ENCODE peak calls at places on chromosomes 3 and 15, in ten cellular contexts. One of them, this sample, is unnamed.

GRCh38 chr15:47432831-47433230 is 284.5 kb upstream of the SEMA6D start:
- DNase-seq in non-pigmented ciliary epithelial cell: no peak
- DNase-seq in AG04450: no peak
- DNase-seq in amygdala: no peak
- DNase-seq in right cardiac atrium: no peak
- DNase-seq in kidney glomerular epithelial cell: no peak
- DNase-seq in EL: peak
- DNase-seq in NCI-H774: no peak
- DNase-seq in K562: no peak
- DNase-seq in H9: no peak
- DNase-seq in this sample: no peak

GRCh38 chr15:48547305-48547704 is 98.2 kb downstream of the FBN1 start:
- DNase-seq in right cardiac atrium: no peak
- DNase-seq in NCI-H774: no peak
- DNase-seq in K562: no peak
- DNase-seq in H9: no peak
- DNase-seq in amygdala: no peak
- DNase-seq in AG04450: no peak
- DNase-seq in EL: peak
- DNase-seq in non-pigmented ciliary epithelial cell: peak
- DNase-seq in kidney glomerular epithelial cell: no peak
- DNase-seq in this sample: no peak

GRCh38 chr3:191238321-191238817 is 39.3 kb downstream of the OSTN start:
- DNase-seq in kidney glomerular epithelial cell: no peak
- DNase-seq in right cardiac atrium: no peak
- DNase-seq in NCI-H774: peak
- DNase-seq in non-pigmented ciliary epithelial cell: peak
- DNase-seq in AG04450: peak
- DNase-seq in K562: no peak
- DNase-seq in H9: no peak
- DNase-seq in amygdala: no peak
- DNase-seq in EL: peak
- DNase-seq in this sample: peak

GRCh38 chr3:177345049-177345972 is 148.0 kb upstream of the TBL1XR1 start:
- DNase-seq in right cardiac atrium: peak
- DNase-seq in AG04450: peak
- DNase-seq in non-pigmented ciliary epithelial cell: peak
- DNase-seq in EL: peak
- DNase-seq in kidney glomerular epithelial cell: peak
- DNase-seq in K562: peak
- DNase-seq in NCI-H774: peak
- DNase-seq in H9: peak
- DNase-seq in amygdala: peak
- DNase-seq in this sample: peak

GRCh38 chr3:186172353-186172752 is 63.5 kb upstream of the ETV5 start:
- DNase-seq in kidney glomerular epithelial cell: no peak
- DNase-seq in AG04450: no peak
- DNase-seq in K562: no peak
- DNase-seq in amygdala: no peak
- DNase-seq in non-pigmented ciliary epithelial cell: no peak
- DNase-seq in H9: no peak
- DNase-seq in NCI-H774: no peak
- DNase-seq in right cardiac atrium: no peak
- DNase-seq in EL: no peak
- DNase-seq in this sample: no peak

GRCh38 chr3:115996420-115997108 is 373.3 kb downstream of the GAP43 start:
- DNase-seq in AG04450: no peak
- DNase-seq in H9: no peak
- DNase-seq in K562: no peak
- DNase-seq in NCI-H774: no peak
- DNase-seq in kidney glomerular epithelial cell: peak
- DNase-seq in amygdala: no peak
- DNase-seq in non-pigmented ciliary epithelial cell: no peak
- DNase-seq in EL: peak
- DNase-seq in right cardiac atrium: no peak
- DNase-seq in this sample: peak

GRCh38 chr3:30679045-30679444 is 72.6 kb downstream of the TGFBR2 start:
- DNase-seq in K562: no peak
- DNase-seq in right cardiac atrium: no peak
- DNase-seq in NCI-H774: no peak
- DNase-seq in kidney glomerular epithelial cell: no peak
- DNase-seq in H9: no peak
- DNase-seq in EL: no peak
- DNase-seq in amygdala: no peak
- DNase-seq in non-pigmented ciliary epithelial cell: no peak
- DNase-seq in AG04450: no peak
- DNase-seq in this sample: no peak

GRCh38 chr15:22952826-22953579 is 27.2 kb downstream of the CYFIP1 start:
- DNase-seq in amygdala: no peak
- DNase-seq in kidney glomerular epithelial cell: no peak
- DNase-seq in right cardiac atrium: no peak
- DNase-seq in K562: no peak
- DNase-seq in NCI-H774: peak
- DNase-seq in H9: peak
- DNase-seq in EL: no peak
- DNase-seq in AG04450: no peak
- DNase-seq in non-pigmented ciliary epithelial cell: no peak
- DNase-seq in this sample: peak

GRCh38 chr3:1269808-1270207 is 177.0 kb downstream of the CNTN6 start:
- DNase-seq in kidney glomerular epithelial cell: no peak
- DNase-seq in non-pigmented ciliary epithelial cell: peak
- DNase-seq in K562: no peak
- DNase-seq in right cardiac atrium: no peak
- DNase-seq in amygdala: no peak
- DNase-seq in H9: no peak
- DNase-seq in NCI-H774: no peak
- DNase-seq in EL: no peak
- DNase-seq in AG04450: no peak
- DNase-seq in this sample: no peak

GRCh38 chr15:101276501-101277037 is 716 bp downstream of the SELENOS start:
- DNase-seq in kidney glomerular epithelial cell: peak
- DNase-seq in K562: peak
- DNase-seq in H9: no peak
- DNase-seq in right cardiac atrium: no peak
- DNase-seq in non-pigmented ciliary epithelial cell: no peak
- DNase-seq in amygdala: no peak
- DNase-seq in EL: peak
- DNase-seq in AG04450: no peak
- DNase-seq in NCI-H774: no peak
- DNase-seq in this sample: peak

GRCh38 chr3:56468184-56469106 is at the start of gene ERC2:
- DNase-seq in EL: peak
- DNase-seq in K562: no peak
- DNase-seq in AG04450: no peak
- DNase-seq in H9: peak
- DNase-seq in right cardiac atrium: peak
- DNase-seq in kidney glomerular epithelial cell: peak
- DNase-seq in NCI-H774: peak
- DNase-seq in amygdala: peak
- DNase-seq in non-pigmented ciliary epithelial cell: no peak
- DNase-seq in this sample: peak

GRCh38 chr15:69451951-69452701 is 492 bp upstream of the RPLP1 start:
- DNase-seq in right cardiac atrium: no peak
- DNase-seq in NCI-H774: no peak
- DNase-seq in amygdala: peak
- DNase-seq in EL: no peak
- DNase-seq in non-pigmented ciliary epithelial cell: no peak
- DNase-seq in K562: peak
- DNase-seq in kidney glomerular epithelial cell: no peak
- DNase-seq in H9: no peak
- DNase-seq in AG04450: no peak
- DNase-seq in this sample: no peak

GRCh38 chr15:92271179-92271578 is 122.5 kb upstream of the ST8SIA2 start:
- DNase-seq in K562: no peak
- DNase-seq in non-pigmented ciliary epithelial cell: no peak
- DNase-seq in H9: no peak
- DNase-seq in AG04450: no peak
- DNase-seq in kidney glomerular epithelial cell: no peak
- DNase-seq in amygdala: no peak
- DNase-seq in EL: no peak
- DNase-seq in NCI-H774: no peak
- DNase-seq in right cardiac atrium: no peak
- DNase-seq in this sample: no peak

GRCh38 chr3:39809181-39809994 is at the start of gene MYRIP:
- DNase-seq in kidney glomerular epithelial cell: no peak
- DNase-seq in NCI-H774: peak
- DNase-seq in non-pigmented ciliary epithelial cell: no peak
- DNase-seq in right cardiac atrium: peak
- DNase-seq in H9: peak
- DNase-seq in EL: peak
- DNase-seq in AG04450: no peak
- DNase-seq in amygdala: no peak
- DNase-seq in K562: peak
- DNase-seq in this sample: peak

GRCh38 chr15:62085740-62086139 is 19.0 kb downstream of the C2CD4A start:
- DNase-seq in kidney glomerular epithelial cell: no peak
- DNase-seq in NCI-H774: no peak
- DNase-seq in K562: no peak
- DNase-seq in EL: no peak
- DNase-seq in amygdala: no peak
- DNase-seq in H9: no peak
- DNase-seq in right cardiac atrium: no peak
- DNase-seq in non-pigmented ciliary epithelial cell: no peak
- DNase-seq in AG04450: no peak
- DNase-seq in this sample: no peak

GRCh38 chr3:195916991-195917390 is 8.6 kb upstream of the TNK2 start:
- DNase-seq in kidney glomerular epithelial cell: no peak
- DNase-seq in H9: no peak
- DNase-seq in AG04450: no peak
- DNase-seq in K562: no peak
- DNase-seq in NCI-H774: no peak
- DNase-seq in amygdala: no peak
- DNase-seq in non-pigmented ciliary epithelial cell: no peak
- DNase-seq in EL: no peak
- DNase-seq in right cardiac atrium: no peak
- DNase-seq in this sample: no peak

GRCh38 chr3:157077565-157077991 is 82.4 kb downstream of the CCNL1 start:
- DNase-seq in EL: no peak
- DNase-seq in non-pigmented ciliary epithelial cell: no peak
- DNase-seq in H9: peak
- DNase-seq in right cardiac atrium: no peak
- DNase-seq in kidney glomerular epithelial cell: no peak
- DNase-seq in K562: no peak
- DNase-seq in amygdala: peak
- DNase-seq in NCI-H774: no peak
- DNase-seq in AG04450: no peak
- DNase-seq in this sample: no peak

GRCh38 chr3:143827425-143827824 is 20.8 kb downstream of the SLC9A9 start:
- DNase-seq in H9: no peak
- DNase-seq in NCI-H774: no peak
- DNase-seq in K562: no peak
- DNase-seq in non-pigmented ciliary epithelial cell: no peak
- DNase-seq in amygdala: no peak
- DNase-seq in kidney glomerular epithelial cell: no peak
- DNase-seq in EL: no peak
- DNase-seq in AG04450: no peak
- DNase-seq in right cardiac atrium: no peak
- DNase-seq in this sample: no peak

GRCh38 chr15:60797444-60798040 is 318.6 kb upstream of the ICE2 start:
- DNase-seq in right cardiac atrium: no peak
- DNase-seq in kidney glomerular epithelial cell: no peak
- DNase-seq in K562: no peak
- DNase-seq in H9: no peak
- DNase-seq in EL: no peak
- DNase-seq in non-pigmented ciliary epithelial cell: no peak
- DNase-seq in amygdala: no peak
- DNase-seq in AG04450: no peak
- DNase-seq in NCI-H774: no peak
- DNase-seq in this sample: no peak

GRCh38 chr15:42012241-42012640 is 8.6 kb downstream of the PLA2G4E start:
- DNase-seq in K562: no peak
- DNase-seq in kidney glomerular epithelial cell: no peak
- DNase-seq in EL: no peak
- DNase-seq in amygdala: no peak
- DNase-seq in non-pigmented ciliary epithelial cell: no peak
- DNase-seq in H9: no peak
- DNase-seq in NCI-H774: no peak
- DNase-seq in right cardiac atrium: no peak
- DNase-seq in AG04450: no peak
- DNase-seq in this sample: no peak

GRCh38 chr15:98888839-98889479 is 118.6 kb downstream of the PGPEP1L start:
- DNase-seq in kidney glomerular epithelial cell: peak
- DNase-seq in non-pigmented ciliary epithelial cell: peak
- DNase-seq in K562: no peak
- DNase-seq in NCI-H774: no peak
- DNase-seq in EL: peak
- DNase-seq in amygdala: no peak
- DNase-seq in right cardiac atrium: no peak
- DNase-seq in AG04450: no peak
- DNase-seq in H9: no peak
- DNase-seq in this sample: no peak

GRCh38 chr3:177065285-177066028 is 131.8 kb downstream of the TBL1XR1 start:
- DNase-seq in H9: no peak
- DNase-seq in K562: no peak
- DNase-seq in non-pigmented ciliary epithelial cell: no peak
- DNase-seq in amygdala: no peak
- DNase-seq in kidney glomerular epithelial cell: no peak
- DNase-seq in right cardiac atrium: no peak
- DNase-seq in NCI-H774: no peak
- DNase-seq in AG04450: no peak
- DNase-seq in EL: no peak
- DNase-seq in this sample: no peak

GRCh38 chr15:38941399-38941953 is 376.9 kb upstream of the RASGRP1 start:
- DNase-seq in kidney glomerular epithelial cell: peak
- DNase-seq in right cardiac atrium: no peak
- DNase-seq in AG04450: no peak
- DNase-seq in K562: no peak
- DNase-seq in non-pigmented ciliary epithelial cell: no peak
- DNase-seq in NCI-H774: no peak
- DNase-seq in EL: peak
- DNase-seq in H9: no peak
- DNase-seq in amygdala: no peak
- DNase-seq in this sample: peak